ENCODE peak calls at places on chromosome 7, in seven cellular contexts. O, C, H, Y, X, T and R are unnamed samples. For H3K27me3 and H3K36me3, the result is how much of the 10 kb centered on the place peaks cover.

GRCh38 chr7:114082934-114083647 is 164.3 kb upstream of the PPP1R3A start:
- DNase-seq in O (peak), C (no peak), H (peak), Y (peak), X (no peak), T (peak), R (peak)

GRCh38 chr7:30750010-30750409 is 1.9 kb upstream of the INMT start:
- DNase-seq in O (no peak), C (no peak), H (no peak), Y (no peak), X (no peak), T (no peak), R (no peak)

GRCh38 chr7:142788303-142789286 is 17.8 kb downstream of the PRSS2 start:
- DNase-seq in O (no peak), C (no peak), H (no peak), Y (no peak), X (no peak), T (no peak), R (no peak)

GRCh38 chr7:151310578-151310977 is 31.0 kb upstream of the NUB1 start:
- DNase-seq in O (no peak), C (peak), H (no peak), Y (no peak), X (no peak), T (peak), R (no peak)

GRCh38 chr7:16189026-16189715 is 232.2 kb downstream of the CRPPA start:
- DNase-seq in O (no peak), C (peak), H (no peak), Y (peak), X (no peak), T (no peak), R (no peak)

GRCh38 chr7:118511146-118511545 is 286.6 kb downstream of the ANKRD7 start:
- DNase-seq in O (no peak), C (no peak), H (no peak), Y (no peak), X (no peak), T (no peak), R (no peak)

GRCh38 chr7:33411000-33411399 is 281.6 kb downstream of the BBS9 start:
- DNase-seq in O (no peak), C (no peak), H (no peak), Y (no peak), X (no peak), T (no peak), R (no peak)

GRCh38 chr7:135728136-135728669 is at the start of gene SLC13A4:
- DNase-seq in O (no peak), C (no peak), H (peak), Y (no peak), X (no peak), T (no peak), R (peak)

GRCh38 chr7:20220824-20221547 is 3.8 kb upstream of the MACC1 start:
- DNase-seq in O (no peak), C (peak), H (no peak), Y (peak), X (no peak), T (no peak), R (no peak)

GRCh38 chr7:50312589-50313162 is 8.2 kb downstream of the IKZF1 start:
- DNase-seq in O (no peak), C (no peak), H (no peak), Y (no peak), X (no peak), T (no peak), R (no peak)

GRCh38 chr7:44658979-44659378 is 52.6 kb downstream of the OGDH start:
- DNase-seq in O (no peak), C (no peak), H (no peak), Y (no peak), X (no peak), T (no peak), R (no peak)

GRCh38 chr7:8112685-8113084 is 144.1 kb downstream of the GLCCI1 start:
- DNase-seq in O (no peak), C (no peak), H (no peak), Y (no peak), X (no peak), T (no peak), R (no peak)

GRCh38 chr7:82131224-82131623 is 312.4 kb downstream of the CACNA2D1 start:
- DNase-seq in O (no peak), C (peak), H (no peak), Y (peak), X (no peak), T (no peak), R (no peak)

GRCh38 chr7:28921822-28922221 is 36.3 kb downstream of the TRIL start:
- DNase-seq in O (no peak), C (peak), H (peak), Y (peak), X (no peak), T (peak), R (peak)

GRCh38 chr7:18087031-18087686 is 59.5 kb upstream of the PRPS1L1 start:
- DNase-seq in O (peak), C (no peak), H (peak), Y (peak), X (no peak), T (no peak), R (peak)

GRCh38 chr7:66768865-66769832 is 28.6 kb downstream of the RABGEF1 start:
- DNase-seq in O (no peak), C (no peak), H (no peak), Y (no peak), X (no peak), T (no peak), R (no peak)

GRCh38 chr7:73426016-73426415 is 7.6 kb upstream of the FZD9 start:
- DNase-seq in O (no peak), C (no peak), H (no peak), Y (no peak), X (no peak), T (no peak), R (no peak)

GRCh38 chr7:123199869-123200268 is at the start of gene SLC13A1:
- DNase-seq in O (no peak), C (no peak), H (no peak), Y (no peak), X (no peak), T (no peak), R (no peak)

GRCh38 chr7:87058739-87059524 is 522 bp downstream of the ELAPOR2 start:
- DNase-seq in O (no peak), C (no peak), H (no peak), Y (no peak), X (peak), T (peak), R (peak)

GRCh38 chr7:143511593-143512047 is 33.9 kb downstream of the TAS2R41 start:
- DNase-seq in O (peak), C (no peak), H (no peak), Y (no peak), X (no peak), T (no peak), R (no peak)

GRCh38 chr7:43697690-43698089 is 31.6 kb downstream of the COA1 start:
- DNase-seq in O (no peak), C (no peak), H (no peak), Y (peak), X (no peak), T (no peak), R (no peak)

DNA sequence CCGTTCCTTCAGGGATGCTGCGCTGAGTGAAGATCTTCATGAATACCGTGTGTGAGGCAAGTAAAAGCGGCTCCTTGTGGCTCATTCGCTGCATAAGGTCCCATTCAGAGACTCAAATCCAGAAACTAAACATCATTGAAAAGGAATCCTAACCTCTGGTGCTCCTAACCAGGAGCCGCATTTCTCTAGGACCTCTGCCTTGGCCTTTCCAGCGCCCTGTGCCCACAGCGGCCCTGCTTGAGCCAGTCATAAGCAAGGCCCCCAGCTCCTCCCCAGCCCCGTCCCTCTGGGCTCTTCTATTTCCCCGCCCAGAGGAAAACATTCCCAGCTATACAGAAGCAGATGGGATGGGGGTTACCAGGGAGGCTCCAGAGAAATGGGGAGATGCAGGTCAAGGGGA is 42.6 kb upstream of the INSIG1 start:
- DNase-seq in O (no peak), C (no peak), H (no peak), Y (no peak), X (no peak), T (no peak), R (no peak)
- H3K27me3 ChIP-seq in O (under half), C (under half), H (under half), Y (under half), X (under half), T (under half), R (under half)

GRCh38 chr7:100886142-100886935 is 3.2 kb downstream of the UFSP1 start:
- DNase-seq in O (no peak), C (no peak), H (no peak), Y (no peak), X (no peak), T (peak), R (peak)
- H3K36me3 ChIP-seq in O (half or more), C (under half), H (half or more), Y (half or more), X (under half), T (half or more), R (half or more)

GRCh38 chr7:99102809-99103690 is 40.9 kb downstream of the SMURF1 start:
- DNase-seq in O (no peak), C (peak), H (no peak), Y (peak), X (no peak), T (no peak), R (no peak)
- H3K4me3 ChIP-seq in O (no peak), C (no peak), H (no peak), Y (no peak), X (no peak), T (no peak), R (no peak)

DNA sequence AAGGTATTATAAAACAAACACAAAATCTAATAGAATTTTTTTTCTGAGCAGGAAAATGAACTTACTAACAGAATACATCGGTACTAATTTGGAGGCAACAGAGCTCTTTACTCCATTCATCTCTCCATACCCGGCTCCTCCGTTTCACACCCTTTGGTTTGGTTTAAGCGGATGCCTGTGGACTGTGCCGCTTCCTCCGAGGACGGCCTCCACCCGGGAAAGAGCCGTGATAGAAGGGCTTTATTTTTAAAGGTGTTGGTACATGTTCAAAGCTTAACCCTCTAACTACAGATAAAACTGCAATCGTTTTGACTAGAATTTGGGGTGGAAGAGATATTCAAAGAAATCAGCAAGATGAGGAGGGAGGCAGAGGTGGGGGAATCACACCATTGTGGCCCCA is 1.9 kb downstream of the VIPR2 start:
- DNase-seq in O (no peak), C (no peak), H (no peak), Y (no peak), X (no peak), T (no peak), R (no peak)
- H3K27me3 ChIP-seq in O (half or more), C (under half), H (half or more), Y (under half), X (under half), T (under half), R (under half)

DNA sequence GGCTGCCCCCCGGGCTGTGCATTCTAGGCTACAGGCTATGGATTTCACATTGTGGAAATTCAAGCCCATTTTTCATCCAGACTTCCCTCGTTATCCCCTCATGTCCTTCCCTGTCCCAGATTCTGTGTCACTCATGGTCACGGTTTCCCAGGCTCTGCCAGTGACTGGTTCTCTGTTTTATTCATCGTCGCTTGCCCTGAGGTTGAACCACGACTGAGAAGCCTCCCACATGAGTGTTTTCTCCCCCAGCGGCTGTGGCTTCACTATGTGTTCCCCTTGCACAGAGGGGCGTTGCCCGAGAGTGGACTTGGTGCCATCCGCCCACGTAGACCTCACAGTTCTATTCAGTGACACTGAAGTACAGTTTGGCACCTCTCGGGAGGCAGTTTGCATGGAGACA is 14.0 kb downstream of the NOM1 start:
- DNase-seq in O (no peak), C (no peak), H (no peak), Y (no peak), X (no peak), T (no peak), R (no peak)
- H3K36me3 ChIP-seq in O (half or more), C (under half), H (under half), Y (under half), X (under half), T (half or more), R (half or more)

GRCh38 chr7:149770728-149771127 is 2.7 kb downstream of the ZNF467 start:
- DNase-seq in O (no peak), C (no peak), H (no peak), Y (no peak), X (no peak), T (no peak), R (no peak)
- H3K4me3 ChIP-seq in O (no peak), C (no peak), H (no peak), Y (no peak), X (peak), T (no peak), R (no peak)